ENCODE peak calls at places on chromosomes 1 and 21, in six cellular contexts. J, S, C, A, E and P are unnamed samples.

GRCh38 chr1:161251579-161251978 is 7.0 kb upstream of the PCP4L1 start:
- DNase-seq in J (no peak), S (no peak), C (no peak), A (no peak), E (no peak), P (no peak)

GRCh38 chr1:84796201-84796600 is 96.8 kb downstream of the LPAR3 start:
- DNase-seq in J (no peak), S (no peak), C (no peak), A (no peak), E (no peak), P (no peak)

GRCh38 chr1:68128157-68128556 is 77.7 kb upstream of the DIRAS3 start:
- DNase-seq in J (no peak), S (peak), C (peak), A (no peak), E (no peak), P (peak)

GRCh38 chr1:180851995-180852887 is 60.5 kb upstream of the KIAA1614 start:
- DNase-seq in J (no peak), S (no peak), C (no peak), A (no peak), E (no peak), P (no peak)

GRCh38 chr1:83718338-83718737 is 280.6 kb downstream of the TTLL7 start:
- DNase-seq in J (no peak), S (no peak), C (no peak), A (no peak), E (no peak), P (no peak)

GRCh38 chr1:161481624-161482392 is 23.4 kb upstream of the FCGR2A start:
- DNase-seq in J (peak), S (no peak), C (no peak), A (peak), E (no peak), P (peak)

GRCh38 chr1:164602142-164602429 is 43.1 kb downstream of the PBX1 start:
- DNase-seq in J (peak), S (no peak), C (no peak), A (peak), E (no peak), P (no peak)

GRCh38 chr21:33266050-33266783 is at the start of gene IL10RB:
- DNase-seq in J (peak), S (peak), C (peak), A (peak), E (no peak), P (peak)

GRCh38 chr1:237877628-237878027 is 13.1 kb downstream of the ZP4 start:
- DNase-seq in J (no peak), S (no peak), C (no peak), A (no peak), E (no peak), P (no peak)

GRCh38 chr1:154998818-154999650 is 3.6 kb upstream of the ZBTB7B start:
- DNase-seq in J (peak), S (peak), C (peak), A (peak), E (no peak), P (peak)

GRCh38 chr1:24657781-24658180 is 14.7 kb downstream of the SRRM1 start:
- DNase-seq in J (no peak), S (no peak), C (no peak), A (no peak), E (no peak), P (no peak)

GRCh38 chr1:174519845-174520244 is 72.1 kb downstream of the GPR52 start:
- DNase-seq in J (no peak), S (no peak), C (no peak), A (no peak), E (no peak), P (no peak)

GRCh38 chr1:10877894-10878293 is 81.4 kb upstream of the CASZ1 start:
- DNase-seq in J (no peak), S (no peak), C (no peak), A (no peak), E (no peak), P (no peak)

GRCh38 chr1:97925161-97925560 is 4.3 kb upstream of the DPYD start:
- DNase-seq in J (no peak), S (no peak), C (no peak), A (no peak), E (no peak), P (no peak)

DNA sequence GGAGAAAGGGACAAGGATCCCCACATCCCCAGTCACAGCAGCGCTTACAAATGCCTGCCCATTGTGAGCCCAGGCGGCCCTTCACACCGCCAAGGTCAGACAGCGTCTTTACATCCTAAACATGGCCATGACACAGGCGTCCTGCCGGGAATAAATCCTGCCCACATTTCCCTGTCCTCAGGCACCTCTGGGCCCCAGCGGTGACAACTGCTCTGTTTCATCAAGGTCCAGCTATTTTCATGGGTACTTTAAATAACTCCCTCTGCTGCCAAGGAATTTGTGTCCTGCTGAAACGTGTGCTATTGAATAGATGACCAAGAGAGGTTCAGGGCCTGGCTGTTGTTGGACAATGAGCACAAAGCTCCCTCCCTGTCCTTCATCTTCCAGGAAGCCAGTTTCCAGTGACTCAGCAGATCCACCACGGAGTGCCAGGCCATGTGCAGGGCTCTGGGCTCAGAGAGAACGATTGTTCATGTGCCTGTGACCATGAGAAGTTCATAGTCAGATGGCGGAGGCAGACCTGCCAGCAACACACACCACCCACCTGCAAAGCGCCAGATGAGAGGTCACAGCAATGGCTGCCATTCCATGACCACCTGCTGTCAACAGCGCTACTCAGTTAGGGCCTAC is 195.8 kb downstream of the MATN1 start:
- DNase-seq in J (no peak), S (no peak), C (no peak), A (no peak), E (no peak), P (peak)
- TF ChIP-seq CTCF in J (no peak), S (no peak), C (no peak), A (no peak), E (no peak), P (no peak)

DNA sequence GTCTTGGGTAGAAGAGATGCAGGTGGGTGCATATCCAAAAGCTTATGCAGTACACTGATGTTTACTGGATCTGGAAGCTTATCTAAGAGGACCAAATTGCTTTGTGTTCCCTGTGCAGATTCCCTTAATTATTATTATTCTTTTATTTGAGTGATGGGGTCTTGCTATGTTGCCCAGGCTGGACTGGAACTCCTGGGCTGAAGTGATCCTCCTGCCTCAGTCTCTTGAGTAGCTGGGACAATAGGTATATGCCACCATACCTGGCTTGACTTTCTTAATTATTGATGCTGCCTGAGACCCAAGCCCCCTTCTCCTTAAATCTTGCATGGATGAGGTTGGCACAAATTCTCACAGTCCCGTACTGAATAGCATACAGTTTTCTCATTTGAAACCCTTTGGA is 83.0 kb downstream of the MACF1 start:
- DNase-seq in J (no peak), S (no peak), C (no peak), A (no peak), E (no peak), P (no peak)
- TF ChIP-seq CTCF in J (no peak), S (no peak), C (no peak), A (no peak), E (no peak), P (no peak)

DNA sequence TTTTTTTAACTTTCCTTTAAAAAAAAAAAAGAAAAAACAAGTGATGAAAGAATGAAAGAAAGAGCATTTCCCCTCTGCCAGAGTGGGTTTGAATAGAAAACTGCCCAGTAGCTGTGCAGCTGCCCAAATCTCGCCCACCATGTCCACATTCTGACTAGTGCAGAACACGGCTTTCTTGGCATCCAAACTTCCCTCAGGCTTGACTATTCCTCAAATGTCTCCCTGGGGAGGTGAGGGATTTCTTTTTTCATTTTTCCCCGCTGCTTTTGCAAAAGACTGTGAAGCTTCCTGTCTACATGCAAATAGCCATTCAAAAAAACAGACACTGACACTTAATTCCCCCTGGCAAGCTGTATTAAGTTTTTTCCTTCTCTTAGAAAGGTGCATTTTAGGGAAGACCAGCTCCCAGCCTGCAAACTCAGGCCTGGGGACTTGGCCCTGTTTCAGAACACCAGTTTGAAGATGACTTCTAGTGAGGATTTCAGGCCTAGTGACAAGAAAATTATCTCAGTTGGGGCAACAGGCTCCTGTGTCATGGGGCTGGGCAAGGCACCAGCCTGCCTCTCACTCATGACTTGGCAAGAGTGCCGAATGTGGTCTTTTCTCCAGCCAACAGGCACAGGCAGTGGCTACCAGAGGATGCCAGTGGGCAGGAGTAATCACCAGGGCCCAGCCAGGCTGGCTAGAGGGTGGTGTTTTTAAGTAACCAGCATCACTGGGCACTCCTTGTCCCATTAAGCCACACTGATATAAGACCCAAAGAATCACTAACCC is 178.1 kb upstream of the NFIA start:
- DNase-seq in J (no peak), S (no peak), C (peak), A (no peak), E (no peak), P (peak)
- TF ChIP-seq CTCF in J (no peak), S (no peak), C (no peak), A (no peak), E (no peak), P (no peak)

GRCh38 chr1:90295534-90295933 is 300.6 kb downstream of the ZNF326 start:
- DNase-seq in J (no peak), S (no peak), C (no peak), A (no peak), E (no peak), P (no peak)
- TF ChIP-seq CTCF in J (no peak), S (no peak), C (no peak), A (no peak), E (no peak), P (no peak)

GRCh38 chr1:65265296-65266271 is 43.8 kb upstream of the DNAJC6 start:
- DNase-seq in J (peak), S (no peak), C (peak), A (peak), E (no peak), P (peak)
- TF ChIP-seq CTCF in J (no peak), S (no peak), C (peak), A (peak), E (peak), P (no peak)

DNA sequence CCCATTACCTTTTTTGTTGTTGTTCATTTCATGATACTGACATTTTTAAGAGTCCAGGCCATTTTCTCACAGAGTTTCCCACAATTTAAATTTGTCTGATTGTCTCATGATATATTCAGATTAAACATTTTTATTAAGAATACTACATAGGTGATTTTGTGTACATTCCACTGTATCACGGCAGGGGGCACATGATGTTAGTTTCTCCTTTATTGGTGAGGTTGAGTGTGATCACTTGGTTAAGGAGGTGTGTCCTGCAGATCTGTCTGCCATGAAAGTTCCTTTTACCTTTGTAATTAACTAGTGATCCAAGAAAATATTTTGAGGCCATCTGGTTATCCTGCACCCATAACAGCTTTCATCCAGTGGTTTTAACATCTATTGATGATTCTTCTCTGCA is 11.8 kb downstream of the RTCA start:
- DNase-seq in J (peak), S (no peak), C (no peak), A (no peak), E (no peak), P (peak)
- TF ChIP-seq CTCF in J (no peak), S (no peak), C (no peak), A (no peak), E (no peak), P (no peak)

DNA sequence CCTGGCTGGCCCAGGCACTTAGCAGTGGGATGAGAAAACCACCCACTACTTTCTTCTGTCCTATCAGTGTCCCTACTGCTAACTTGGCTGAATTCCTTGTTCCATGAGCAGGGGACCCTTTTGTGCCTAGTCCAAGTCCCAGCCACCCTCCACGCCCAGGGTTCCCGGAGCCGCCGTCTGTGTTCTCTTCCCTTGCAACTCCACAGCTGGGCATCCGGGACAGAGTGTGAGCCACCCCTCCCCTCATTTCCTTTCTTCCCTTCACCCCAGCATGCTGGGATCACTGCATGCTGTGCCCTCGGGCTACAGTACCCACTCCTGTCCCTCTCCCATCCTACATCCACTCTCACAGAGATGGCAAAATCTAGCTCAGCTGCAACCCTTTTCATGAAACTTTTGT is 44.6 kb downstream of the PGBD5 start:
- DNase-seq in J (no peak), S (no peak), C (no peak), A (no peak), E (no peak), P (no peak)
- TF ChIP-seq CTCF in J (no peak), S (no peak), C (no peak), A (no peak), E (no peak), P (no peak)

DNA sequence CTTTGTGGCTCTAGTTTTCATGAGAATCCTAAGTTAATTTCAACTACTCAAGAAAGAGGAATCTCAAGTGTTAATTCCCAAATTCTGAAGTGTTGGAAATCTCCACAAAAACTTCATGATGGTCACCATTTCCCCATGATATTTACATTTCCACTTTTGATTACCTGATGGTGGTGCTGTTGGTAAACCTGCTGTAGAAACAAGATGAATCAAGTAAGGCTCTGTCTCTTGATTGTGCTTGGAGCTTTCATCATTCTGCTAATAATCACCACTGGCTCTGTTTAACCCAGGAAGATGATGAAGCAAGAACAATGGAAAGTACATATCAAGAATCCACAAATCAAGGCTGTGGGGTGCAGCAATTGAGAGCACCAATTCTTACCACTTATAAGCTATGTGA is 77.8 kb downstream of the C4BPA start:
- DNase-seq in J (no peak), S (no peak), C (no peak), A (peak), E (no peak), P (peak)
- TF ChIP-seq CTCF in J (no peak), S (peak), C (no peak), A (peak), E (no peak), P (peak)

GRCh38 chr21:39447264-39447663 is 1.7 kb upstream of the LCA5L start:
- DNase-seq in J (no peak), S (no peak), C (no peak), A (no peak), E (no peak), P (no peak)

GRCh38 chr21:39441502-39442475 is 3.8 kb downstream of the LCA5L start:
- DNase-seq in J (peak), S (peak), C (peak), A (peak), E (no peak), P (peak)

GRCh38 chr21:39451332-39452206 is at the start of gene SH3BGR:
- DNase-seq in J (no peak), S (no peak), C (peak), A (peak), E (no peak), P (peak)

GRCh38 chr21:39444406-39445145 is 1.0 kb downstream of the LCA5L start:
- DNase-seq in J (no peak), S (peak), C (peak), A (peak), E (no peak), P (peak)

GRCh38 chr21:39445339-39446269 is at the start of gene LCA5L:
- DNase-seq in J (peak), S (peak), C (peak), A (peak), E (no peak), P (peak)
- TF ChIP-seq CTCF in J (no peak), S (peak), C (no peak), A (peak), E (peak), P (no peak)

GRCh38 chr1:232306269-232306911 is 323.5 kb downstream of the SIPA1L2 start:
- DNase-seq in J (no peak), S (no peak), C (no peak), A (no peak), E (no peak), P (peak)
- TF ChIP-seq CTCF in J (no peak), S (no peak), C (no peak), A (peak), E (peak), P (peak)